ENCODE peak calls at places on chromosome 6, in eight cellular contexts. P is T-helper 2 cell; U is activated T-cell treated with anti-CD3 and anti-CD28 coated beads for 4 hours; J is stimulated activated CD8-positive, alpha-beta memory T cell treated with anti-CD3 and anti-CD28 coated beads, Interleukin-2, amount 100 ng/mL, for 48 hours; S is NT2/D1; L is SJSA1; A is COLO829; T is midbrain. R is an unnamed sample.

GRCh38 chr6:102485480-102485879 is 1092.0 kb downstream of the GRIK2 start:
- DNase-seq in P (no peak), U (no peak), J (no peak), S (no peak), L (no peak), A (no peak), T (no peak), R (no peak)

GRCh38 chr6:3841711-3842565 is 7.2 kb upstream of the FAM50B start:
- DNase-seq in P (no peak), U (no peak), J (no peak), S (no peak), L (peak), A (no peak), T (no peak), R (no peak)

GRCh38 chr6:64948261-64948660 is 758.8 kb downstream of the EYS start:
- DNase-seq in P (no peak), U (no peak), J (no peak), S (no peak), L (no peak), A (no peak), T (no peak), R (no peak)

GRCh38 chr6:143361536-143362191 is 88.8 kb downstream of the ADAT2 start:
- DNase-seq in P (no peak), U (no peak), J (no peak), S (no peak), L (no peak), A (no peak), T (no peak), R (no peak)

GRCh38 chr6:165245716-165246115 is 63.7 kb downstream of the C6orf118 start:
- DNase-seq in P (no peak), U (no peak), J (no peak), S (no peak), L (peak), A (no peak), T (no peak), R (no peak)

GRCh38 chr6:96927660-96928059 is 3.1 kb downstream of the KLHL32 start:
- DNase-seq in P (no peak), U (no peak), J (no peak), S (no peak), L (no peak), A (no peak), T (no peak), R (no peak)

GRCh38 chr6:123027392-123027791 is 31.4 kb downstream of the CLVS2 start:
- DNase-seq in P (no peak), U (no peak), J (no peak), S (no peak), L (no peak), A (no peak), T (no peak), R (no peak)

GRCh38 chr6:25713802-25714201 is 40.7 kb upstream of the SLC17A4 start:
- DNase-seq in P (no peak), U (no peak), J (no peak), S (no peak), L (no peak), A (no peak), T (no peak), R (no peak)

GRCh38 chr6:41022294-41022693 is 16.7 kb downstream of the UNC5CL start:
- DNase-seq in P (no peak), U (no peak), J (no peak), S (no peak), L (no peak), A (no peak), T (no peak), R (no peak)

GRCh38 chr6:142867988-142868818 is 76.8 kb downstream of the HIVEP2 start:
- DNase-seq in P (no peak), U (no peak), J (no peak), S (no peak), L (no peak), A (no peak), T (no peak), R (no peak)

GRCh38 chr6:25344827-25345226 is 65.7 kb downstream of the CARMIL1 start:
- DNase-seq in P (no peak), U (no peak), J (no peak), S (no peak), L (no peak), A (no peak), T (no peak), R (no peak)

GRCh38 chr6:8652710-8653109 is 217.4 kb upstream of the SLC35B3 start:
- DNase-seq in P (no peak), U (no peak), J (no peak), S (no peak), L (no peak), A (no peak), T (no peak), R (no peak)

GRCh38 chr6:13491538-13491937 is 4.1 kb upstream of the GFOD1 start:
- DNase-seq in P (no peak), U (no peak), J (no peak), S (no peak), L (no peak), A (no peak), T (no peak), R (no peak)

GRCh38 chr6:3575166-3575565 is 118.3 kb upstream of the SLC22A23 start:
- DNase-seq in P (no peak), U (no peak), J (no peak), S (no peak), L (no peak), A (no peak), T (no peak), R (no peak)

GRCh38 chr6:39956951-39957350 is 22.7 kb upstream of the MOCS1 start:
- DNase-seq in P (no peak), U (no peak), J (no peak), S (no peak), L (no peak), A (no peak), T (no peak), R (no peak)

R was measured in Panc1.